ENCODE peak calls at places on chromosomes 11 and 22, in seven cellular contexts. I, D, C, Y, L, X and G are unnamed samples.

GRCh38 chr11:46700251-46701077 is at the start of the genes ARHGAP1 and ZNF408:
- DNase-seq in I (peak; percentile 94), D (peak; percentile 99), C (peak; percentile 100), Y (peak; percentile 99), L (peak; percentile 99), X (peak; percentile 96), G (peak; percentile 96)

GRCh38 chr11:34501500-34501899 is 12.1 kb downstream of the ELF5 start:
- DNase-seq in I (peak; percentile 73), D (peak; percentile 96), C (no peak), Y (no peak), L (no peak), X (no peak), G (peak; percentile 55)

GRCh38 chr11:128324531-128325141 is 262.7 kb downstream of the ETS1 start:
- DNase-seq in I (no peak), D (no peak), C (no peak), Y (no peak), L (no peak), X (no peak), G (no peak)

GRCh38 chr22:21761994-21762680 is 26.5 kb upstream of the YPEL1 start:
- DNase-seq in I (no peak), D (no peak), C (no peak), Y (no peak), L (no peak), X (no peak), G (no peak)

GRCh38 chr11:123174196-123175183 is 20.6 kb downstream of the CLMP start:
- DNase-seq in I (peak; percentile 98), D (peak; percentile 92), C (peak; percentile 70), Y (no peak), L (no peak), X (peak; percentile 92), G (peak; percentile 93)

GRCh38 chr11:125977333-125977732 is 31.5 kb downstream of the VSIG10L2 start:
- DNase-seq in I (no peak), D (no peak), C (no peak), Y (no peak), L (no peak), X (no peak), G (no peak)

GRCh38 chr22:19454156-19454555 is 6.6 kb upstream of the C22orf39 start:
- DNase-seq in I (no peak), D (no peak), C (no peak), Y (no peak), L (no peak), X (no peak), G (no peak)

GRCh38 chr11:35623708-35624168 is 5.5 kb downstream of the FJX1 start:
- DNase-seq in I (peak; percentile 56), D (peak; percentile 89), C (no peak), Y (no peak), L (no peak), X (peak; percentile 52), G (peak; percentile 98)

GRCh38 chr11:74681686-74682651 is 49.3 kb downstream of the CHRDL2 start:
- DNase-seq in I (no peak), D (no peak), C (no peak), Y (peak; percentile 85), L (no peak), X (no peak), G (peak; percentile 35)

GRCh38 chr22:45563362-45564040 is 60.8 kb downstream of the FBLN1 start:
- DNase-seq in I (no peak), D (no peak), C (no peak), Y (no peak), L (no peak), X (no peak), G (no peak)

GRCh38 chr11:45225961-45226871 is 59.9 kb downstream of the SYT13 start:
- DNase-seq in I (no peak), D (no peak), C (no peak), Y (no peak), L (no peak), X (no peak), G (no peak)

GRCh38 chr11:61908730-61909622 is 8.4 kb downstream of the RAB3IL1 start:
- DNase-seq in I (no peak), D (no peak), C (no peak), Y (no peak), L (no peak), X (no peak), G (no peak)

GRCh38 chr11:69335010-69335409 is 41.1 kb downstream of the MYEOV start:
- DNase-seq in I (no peak), D (no peak), C (no peak), Y (no peak), L (no peak), X (no peak), G (no peak)

GRCh38 chr11:64718084-64718779 is 4.8 kb downstream of the NRXN2 start:
- DNase-seq in I (no peak), D (no peak), C (no peak), Y (no peak), L (no peak), X (no peak), G (no peak)

GRCh38 chr22:46036558-46037408 is 59.8 kb upstream of the WNT7B start:
- DNase-seq in I (no peak), D (no peak), C (no peak), Y (peak; percentile 44), L (peak; percentile 85), X (no peak), G (peak; percentile 70)

GRCh38 chr11:79054636-79055035 is 386.2 kb downstream of the TENM4 start:
- DNase-seq in I (peak; percentile 23), D (peak; percentile 82), C (no peak), Y (no peak), L (no peak), X (no peak), G (peak; percentile 40)

GRCh38 chr11:69670158-69670845 is 4.9 kb downstream of the LTO1 start:
- DNase-seq in I (peak; percentile 42), D (peak; percentile 85), C (peak; percentile 74), Y (peak; percentile 86), L (peak; percentile 77), X (peak; percentile 70), G (peak; percentile 61)

GRCh38 chr22:39937881-39938280 is 22.3 kb upstream of the TMA7B start:
- DNase-seq in I (no peak), D (no peak), C (no peak), Y (no peak), L (no peak), X (no peak), G (no peak)

GRCh38 chr11:59611570-59612565 is 3.7 kb downstream of the OSBP start:
- DNase-seq in I (no peak), D (no peak), C (no peak), Y (peak; percentile 9), L (no peak), X (no peak), G (no peak)

GRCh38 chr22:20000246-20001081 is 16.2 kb downstream of the ARVCF start:
- DNase-seq in I (no peak), D (no peak), C (no peak), Y (no peak), L (no peak), X (no peak), G (no peak)

GRCh38 chr11:64268687-64269379 is 15.6 kb downstream of the BAD start:
- DNase-seq in I (no peak), D (peak; percentile 26), C (peak; percentile 56), Y (no peak), L (peak; percentile 70), X (no peak), G (peak; percentile 32)

GRCh38 chr11:65279713-65280459 is 18.1 kb downstream of the POLA2 start:
- DNase-seq in I (peak; percentile 86), D (peak; percentile 97), C (no peak), Y (no peak), L (no peak), X (no peak), G (peak; percentile 95)

GRCh38 chr22:30031764-30032468 is 48.3 kb upstream of the HORMAD2 start:
- DNase-seq in I (no peak), D (no peak), C (no peak), Y (no peak), L (no peak), X (no peak), G (no peak)

GRCh38 chr22:35480627-35481565 is 59.7 kb upstream of the RASD2 start:
- DNase-seq in I (no peak), D (no peak), C (no peak), Y (no peak), L (no peak), X (no peak), G (no peak)

GRCh38 chr22:35480143-35480542 is 60.5 kb upstream of the RASD2 start:
- DNase-seq in I (no peak), D (peak; percentile 63), C (no peak), Y (peak; percentile 90), L (no peak), X (no peak), G (no peak)

GRCh38 chr22:35477911-35478582 is 62.6 kb upstream of the RASD2 start:
- DNase-seq in I (peak; percentile 32), D (peak; percentile 64), C (peak; percentile 52), Y (peak; percentile 94), L (no peak), X (peak; percentile 90), G (peak; percentile 38)

GRCh38 chr22:35482311-35482710 is 58.3 kb upstream of the RASD2 start:
- DNase-seq in I (no peak), D (no peak), C (no peak), Y (no peak), L (no peak), X (no peak), G (no peak)

DNA sequence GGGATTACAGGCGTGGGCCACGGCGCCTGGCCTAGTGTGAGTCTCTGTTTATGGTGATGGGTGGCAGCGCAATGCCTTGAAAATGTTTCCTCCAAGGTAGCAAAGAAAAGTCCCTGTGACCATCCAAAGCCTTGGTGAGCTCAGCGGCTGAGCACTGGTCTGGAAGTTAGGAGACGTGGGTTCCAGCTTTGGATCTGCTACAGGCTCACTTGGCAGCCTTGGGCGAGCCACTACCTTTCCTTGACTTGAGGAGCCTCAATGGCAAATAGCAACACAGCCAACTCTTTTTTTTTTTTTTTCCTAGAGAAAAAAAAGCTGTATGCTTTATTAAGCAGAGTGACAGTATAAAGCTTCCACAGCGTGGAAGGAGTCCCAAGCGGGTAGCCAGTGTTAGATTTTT is 61.3 kb upstream of the RASD2 start:
- DNase-seq in I (no peak), D (no peak), C (no peak), Y (peak; percentile 46), L (no peak), X (no peak), G (no peak)
- H3K4me3 ChIP-seq in I (no peak overlapping the region), D (no peak overlapping the region), C (no peak overlapping the region), Y (no peak overlapping the region), L (no peak overlapping the region), X (no peak overlapping the region), G (no peak overlapping the region)

GRCh38 chr11:94036096-94036495 is 14.9 kb downstream of the HEPHL1 start:
- DNase-seq in I (no peak), D (no peak), C (no peak), Y (no peak), L (no peak), X (no peak), G (no peak)
- TF ChIP-seq CTCF in I (no peak), D (no peak), C (no peak), Y (no peak), L (no peak), X (no peak), G (no peak)

GRCh38 chr11:923691-924405 is 1.8 kb upstream of the AP2A2 start:
- DNase-seq in I (no peak), D (no peak), C (no peak), Y (no peak), L (no peak), X (no peak), G (no peak)
- H3K4me3 ChIP-seq in I (no peak overlapping the region), D (no peak overlapping the region), C (no peak overlapping the region), Y (no peak overlapping the region), L (no peak overlapping the region), X (no peak overlapping the region), G (no peak overlapping the region)

DNA sequence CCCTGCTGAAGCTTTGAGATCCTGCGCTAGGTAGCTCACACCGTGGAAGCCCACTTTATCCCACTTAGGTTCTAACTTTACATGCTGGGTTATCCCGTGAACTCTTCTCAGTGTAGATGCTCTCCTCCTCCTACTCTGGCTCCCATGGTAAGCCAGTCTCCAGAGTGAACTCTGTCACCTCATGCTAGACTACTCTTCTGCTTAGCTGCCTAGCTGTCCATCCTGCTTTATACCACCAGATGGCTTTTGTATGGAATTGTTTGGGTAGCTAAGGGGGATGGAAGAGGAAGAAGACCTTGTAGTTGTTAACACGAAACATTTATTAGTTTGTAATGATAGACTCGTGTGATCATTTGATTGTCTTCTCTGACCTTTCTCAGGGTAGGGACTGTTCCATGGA is 46.8 kb downstream of the EMSY start:
- DNase-seq in I (no peak), D (no peak), C (no peak), Y (no peak), L (no peak), X (no peak), G (no peak)
- TF ChIP-seq CTCF in I (no peak), D (no peak), C (no peak), Y (no peak), L (no peak), X (no peak), G (no peak)